ENCODE peak calls at places on chromosomes 4 and X, in seven cellular contexts. V is HCT116, P is lung, S is AG10803, N is esophagus squamous epithelium, Q is testis, R is cardiac fibroblast. Z is an unnamed sample.
A peak's percentile ranks its signal among the peaks of the same experiment; 100 is the strongest.

GRCh38 chrX:129013574-129013973 is 509.7 kb downstream of the SMARCA1 start:
- DNase-seq in V (no peak), P (no peak), S (no peak), N (no peak), Q (no peak), R (no peak), Z (no peak)

GRCh38 chrX:33207056-33207455 is 4.3 kb downstream of the DMD start:
- DNase-seq in V (no peak), P (no peak), S (no peak), N (no peak), Q (no peak), R (peak; percentile 53), Z (peak; percentile 51)

GRCh38 chr4:84498203-84499026 is 677 bp downstream of the NKX6-1 start:
- DNase-seq in V (peak; percentile 8), P (no peak), S (peak; percentile 29), N (no peak), Q (no peak), R (peak; percentile 34), Z (peak; percentile 37)

GRCh38 chrX:121802881-121803412 is 755.5 kb downstream of the GLUD2 start:
- DNase-seq in V (no peak), P (no peak), S (no peak), N (no peak), Q (no peak), R (no peak), Z (no peak)

GRCh38 chr4:107814758-107815552 is 9.8 kb upstream of the SGMS2 start:
- DNase-seq in V (no peak), P (no peak), S (no peak), N (no peak), Q (no peak), R (no peak), Z (no peak)

GRCh38 chrX:17411189-17411588 is 36.2 kb downstream of the NHS start:
- DNase-seq in V (no peak), P (no peak), S (no peak), N (no peak), Q (no peak), R (no peak), Z (peak; percentile 9)

GRCh38 chr4:154559141-154559841 is 3.5 kb upstream of the FGB start:
- DNase-seq in V (peak; percentile 44), P (no peak), S (peak; percentile 43), N (no peak), Q (no peak), R (peak; percentile 63), Z (peak; percentile 65)

GRCh38 chrX:97529801-97530200 is 646.1 kb downstream of the RPA4 start:
- DNase-seq in V (no peak), P (no peak), S (no peak), N (no peak), Q (peak; percentile 27), R (peak; percentile 95), Z (peak; percentile 95)

GRCh38 chrX:13747836-13748235 is 13.3 kb downstream of the OFD1 start:
- DNase-seq in V (peak; percentile 37), P (no peak), S (peak; percentile 67), N (no peak), Q (peak; percentile 68), R (no peak), Z (peak; percentile 87)

GRCh38 chr4:13656569-13656988 is 29.1 kb upstream of the BOD1L1 start:
- DNase-seq in V (no peak), P (peak; percentile 51), S (peak; percentile 65), N (no peak), Q (peak; percentile 81), R (peak; percentile 83), Z (peak; percentile 87)

GRCh38 chr4:181528570-181529184 is 714.5 kb upstream of the TENM3 start:
- DNase-seq in V (peak; percentile 54), P (peak; percentile 70), S (peak; percentile 66), N (no peak), Q (peak; percentile 80), R (peak; percentile 75), Z (peak; percentile 61)

GRCh38 chr4:150769235-150769634 is 187.3 kb downstream of the MAB21L2 start:
- DNase-seq in V (peak; percentile 74), P (no peak), S (peak; percentile 77), N (no peak), Q (no peak), R (peak; percentile 61), Z (peak; percentile 64)

GRCh38 chr4:8198206-8198905 is 734 bp upstream of the SH3TC1 start:
- DNase-seq in V (no peak), P (no peak), S (no peak), N (no peak), Q (no peak), R (no peak), Z (no peak)

GRCh38 chr4:95358320-95358889 is 190.4 kb downstream of the UNC5C start:
- DNase-seq in V (no peak), P (no peak), S (no peak), N (no peak), Q (no peak), R (no peak), Z (no peak)

GRCh38 chrX:2662586-2662985 is 28.5 kb upstream of the CD99 start:
- DNase-seq in V (no peak), P (no peak), S (no peak), N (no peak), Q (no peak), R (no peak), Z (no peak)

GRCh38 chrX:129540725-129541184 is 696 bp downstream of the OCRL start:
- DNase-seq in V (no peak), P (no peak), S (peak; percentile 28), N (no peak), Q (peak; percentile 32), R (peak; percentile 17), Z (peak; percentile 10)

GRCh38 chr4:76515975-76516853 is 81.2 kb downstream of the SHROOM3 start:
- DNase-seq in V (no peak), P (no peak), S (peak; percentile 13), N (no peak), Q (no peak), R (peak; percentile 12), Z (peak; percentile 17)

GRCh38 chr4:108730579-108730978 is 32.3 kb downstream of the ETNPPL start:
- DNase-seq in V (no peak), P (no peak), S (no peak), N (no peak), Q (no peak), R (no peak), Z (no peak)

GRCh38 chr4:11618666-11619282 is 190.1 kb upstream of the HS3ST1 start:
- DNase-seq in V (no peak), P (no peak), S (no peak), N (no peak), Q (no peak), R (no peak), Z (no peak)

GRCh38 chr4:77745792-77746191 is 73.4 kb downstream of the CNOT6L start:
- DNase-seq in V (no peak), P (no peak), S (no peak), N (no peak), Q (no peak), R (no peak), Z (no peak)

GRCh38 chr4:176793060-176793605 is 411 bp upstream of the VEGFC start:
- DNase-seq in V (no peak), P (no peak), S (no peak), N (no peak), Q (no peak), R (no peak), Z (no peak)

GRCh38 chrX:150692837-150693781 is at the start of gene MTMR1:
- DNase-seq in V (no peak), P (no peak), S (no peak), N (no peak), Q (peak; percentile 41), R (peak; percentile 11), Z (no peak)

DNA sequence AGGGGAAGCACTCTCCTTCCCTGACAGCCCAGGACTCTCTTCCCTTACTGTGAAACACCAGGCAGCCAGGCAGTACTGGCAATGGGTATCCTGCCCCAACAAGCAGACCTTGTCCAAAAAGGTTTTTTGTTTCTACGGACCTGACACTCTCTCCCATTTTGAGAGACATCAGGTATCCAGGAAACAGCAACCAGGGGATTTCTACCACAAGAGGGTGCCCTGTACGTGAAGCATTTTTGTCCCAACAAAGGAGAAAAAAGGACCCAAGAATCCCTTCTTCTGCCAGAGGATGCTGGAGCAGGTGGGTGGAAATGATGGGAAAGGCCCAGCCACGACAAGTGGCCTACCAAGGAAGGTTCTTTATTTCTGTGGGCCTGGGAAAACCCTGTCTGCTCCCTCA is 65.7 kb upstream of the FGF13 start:
- DNase-seq in V (no peak), P (no peak), S (no peak), N (no peak), Q (no peak), R (no peak), Z (no peak)
- TF ChIP-seq CTCF in V (no peak), P (no peak), S (peak; percentile 24), N (no peak), Q (no peak), R (no peak), Z (no peak)

DNA sequence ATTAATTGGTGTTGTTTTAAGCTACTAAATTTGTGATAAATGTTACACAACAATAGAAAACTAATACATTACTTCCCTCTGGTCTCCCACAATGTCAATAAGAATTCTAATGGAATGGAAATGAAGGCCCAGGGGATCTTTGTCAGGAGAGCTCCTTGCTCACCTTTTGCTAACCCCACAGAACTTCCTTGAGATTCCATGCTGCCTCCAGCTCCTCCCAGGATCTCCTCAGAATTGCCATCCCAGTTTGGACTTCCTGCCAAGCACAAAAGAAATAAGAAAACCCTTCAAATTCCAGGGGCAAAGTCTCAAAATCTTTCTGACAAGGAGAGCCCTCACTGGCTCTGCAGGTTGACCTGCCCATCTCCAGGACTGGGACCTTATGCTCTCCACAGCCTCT is 43.2 kb downstream of the ITIH6 start:
- DNase-seq in V (no peak), P (no peak), S (no peak), N (no peak), Q (no peak), R (no peak), Z (no peak)
- H3K4me3 ChIP-seq in V (no peak overlapping the region), P (no peak overlapping the region), S (no peak overlapping the region), N (no peak overlapping the region), Q (no peak overlapping the region), R (no peak overlapping the region), Z (no peak overlapping the region)

GRCh38 chr4:68904786-68905185 is 46.8 kb downstream of the UGT2A3 start:
- DNase-seq in V (no peak), P (no peak), S (no peak), N (no peak), Q (no peak), R (no peak), Z (peak; percentile 12)
- TF ChIP-seq CTCF in V (no peak), P (no peak), S (no peak), N (peak; percentile 16), Q (no peak), R (peak; percentile 4), Z (no peak)

DNA sequence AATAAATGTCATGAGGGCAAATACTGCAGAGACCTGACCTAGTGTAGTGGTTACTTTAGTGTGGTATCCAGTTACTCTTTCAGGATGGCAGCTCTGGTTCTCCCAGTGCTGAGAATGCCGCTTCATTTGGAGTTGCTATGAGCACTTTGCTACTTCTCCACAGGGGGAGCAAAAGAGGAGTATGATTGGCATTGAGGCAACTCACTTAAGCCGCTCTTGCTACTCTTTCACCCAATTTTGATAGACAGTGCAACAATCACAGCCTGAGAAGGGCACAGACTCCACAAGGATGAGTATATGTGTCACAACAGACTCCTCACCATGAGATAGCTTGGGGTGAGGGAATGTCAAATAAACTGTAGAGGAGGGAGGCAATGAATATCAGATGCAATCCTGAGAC is 81.2 kb downstream of the NPY1R start:
- DNase-seq in V (peak; percentile 13), P (no peak), S (no peak), N (no peak), Q (no peak), R (no peak), Z (no peak)
- H3K4me3 ChIP-seq in V (no peak overlapping the region), P (no peak overlapping the region), S (no peak overlapping the region), N (no peak overlapping the region), Q (no peak overlapping the region), R (no peak overlapping the region), Z (no peak overlapping the region)

GRCh38 chrX:12228862-12229261 is 90.6 kb downstream of the FRMPD4 start:
- DNase-seq in V (no peak), P (no peak), S (no peak), N (no peak), Q (no peak), R (no peak), Z (peak; percentile 75)
- TF ChIP-seq CTCF in V (no peak), P (no peak), S (no peak), N (no peak), Q (no peak), R (no peak), Z (no peak)

Z was measured in fibroblast of the aortic adventitia.